ENCODE peak calls at places on chromosomes 12 and 14, in nine cellular contexts. One of them, this sample, is unnamed.

GRCh38 chr12:93191956-93192355 is 185.8 kb upstream of the NUDT4 start:
- DNase-seq in ovary: no peak
- DNase-seq in AG04450: no peak
- DNase-seq in activated CD8-positive, alpha-beta memory T cell treated with anti-CD3 and anti-CD28 coated beads, Interleukin-2, amount 50 U/mL, for 4 hours: no peak
- DNase-seq in GM12865: no peak
- DNase-seq in activated T-cell treated with anti-CD3 and anti-CD28 coated beads for 1 hour: no peak
- DNase-seq in stimulated activated CD4-positive, alpha-beta T cell treated with anti-CD3 and anti-CD28 coated beads, Interleukin-1b, Interleukin-23, amount 100 ng/mL, for 24 hours: no peak
- DNase-seq in upper lobe of right lung: no peak
- DNase-seq in CD8-positive, alpha-beta T cell: no peak
- DNase-seq in this sample: no peak

GRCh38 chr12:21992823-21993222 is 51.6 kb upstream of the ABCC9 start:
- DNase-seq in ovary: no peak
- DNase-seq in activated CD8-positive, alpha-beta memory T cell treated with anti-CD3 and anti-CD28 coated beads, Interleukin-2, amount 50 U/mL, for 4 hours: no peak
- DNase-seq in GM12865: peak
- DNase-seq in stimulated activated CD4-positive, alpha-beta T cell treated with anti-CD3 and anti-CD28 coated beads, Interleukin-1b, Interleukin-23, amount 100 ng/mL, for 24 hours: no peak
- DNase-seq in upper lobe of right lung: no peak
- DNase-seq in AG04450: no peak
- DNase-seq in CD8-positive, alpha-beta T cell: no peak
- DNase-seq in activated T-cell treated with anti-CD3 and anti-CD28 coated beads for 1 hour: no peak
- DNase-seq in this sample: no peak

GRCh38 chr14:79861111-79861510 is 350.2 kb downstream of the DIO2 start:
- DNase-seq in GM12865: no peak
- DNase-seq in activated T-cell treated with anti-CD3 and anti-CD28 coated beads for 1 hour: no peak
- DNase-seq in stimulated activated CD4-positive, alpha-beta T cell treated with anti-CD3 and anti-CD28 coated beads, Interleukin-1b, Interleukin-23, amount 100 ng/mL, for 24 hours: no peak
- DNase-seq in activated CD8-positive, alpha-beta memory T cell treated with anti-CD3 and anti-CD28 coated beads, Interleukin-2, amount 50 U/mL, for 4 hours: no peak
- DNase-seq in ovary: no peak
- DNase-seq in AG04450: no peak
- DNase-seq in CD8-positive, alpha-beta T cell: no peak
- DNase-seq in upper lobe of right lung: no peak
- DNase-seq in this sample: no peak

GRCh38 chr12:62717636-62718035 is 217.3 kb downstream of the PPM1H start:
- DNase-seq in activated CD8-positive, alpha-beta memory T cell treated with anti-CD3 and anti-CD28 coated beads, Interleukin-2, amount 50 U/mL, for 4 hours: no peak
- DNase-seq in activated T-cell treated with anti-CD3 and anti-CD28 coated beads for 1 hour: no peak
- DNase-seq in upper lobe of right lung: no peak
- DNase-seq in ovary: no peak
- DNase-seq in GM12865: no peak
- DNase-seq in AG04450: no peak
- DNase-seq in CD8-positive, alpha-beta T cell: no peak
- DNase-seq in stimulated activated CD4-positive, alpha-beta T cell treated with anti-CD3 and anti-CD28 coated beads, Interleukin-1b, Interleukin-23, amount 100 ng/mL, for 24 hours: no peak
- DNase-seq in this sample: no peak

GRCh38 chr14:77882098-77882497 is 82.2 kb downstream of the ADCK1 start:
- DNase-seq in stimulated activated CD4-positive, alpha-beta T cell treated with anti-CD3 and anti-CD28 coated beads, Interleukin-1b, Interleukin-23, amount 100 ng/mL, for 24 hours: no peak
- DNase-seq in activated CD8-positive, alpha-beta memory T cell treated with anti-CD3 and anti-CD28 coated beads, Interleukin-2, amount 50 U/mL, for 4 hours: no peak
- DNase-seq in activated T-cell treated with anti-CD3 and anti-CD28 coated beads for 1 hour: no peak
- DNase-seq in upper lobe of right lung: no peak
- DNase-seq in ovary: no peak
- DNase-seq in AG04450: no peak
- DNase-seq in CD8-positive, alpha-beta T cell: no peak
- DNase-seq in GM12865: no peak
- DNase-seq in this sample: no peak

GRCh38 chr12:96811083-96811482 is 96.0 kb upstream of the NEDD1 start:
- DNase-seq in GM12865: no peak
- DNase-seq in activated T-cell treated with anti-CD3 and anti-CD28 coated beads for 1 hour: no peak
- DNase-seq in upper lobe of right lung: no peak
- DNase-seq in ovary: no peak
- DNase-seq in AG04450: peak
- DNase-seq in CD8-positive, alpha-beta T cell: no peak
- DNase-seq in activated CD8-positive, alpha-beta memory T cell treated with anti-CD3 and anti-CD28 coated beads, Interleukin-2, amount 50 U/mL, for 4 hours: no peak
- DNase-seq in stimulated activated CD4-positive, alpha-beta T cell treated with anti-CD3 and anti-CD28 coated beads, Interleukin-1b, Interleukin-23, amount 100 ng/mL, for 24 hours: no peak
- DNase-seq in this sample: no peak

GRCh38 chr12:11986165-11986564 is 84.6 kb upstream of the BCL2L14 start:
- DNase-seq in GM12865: no peak
- DNase-seq in activated T-cell treated with anti-CD3 and anti-CD28 coated beads for 1 hour: no peak
- DNase-seq in stimulated activated CD4-positive, alpha-beta T cell treated with anti-CD3 and anti-CD28 coated beads, Interleukin-1b, Interleukin-23, amount 100 ng/mL, for 24 hours: no peak
- DNase-seq in CD8-positive, alpha-beta T cell: no peak
- DNase-seq in ovary: no peak
- DNase-seq in AG04450: no peak
- DNase-seq in activated CD8-positive, alpha-beta memory T cell treated with anti-CD3 and anti-CD28 coated beads, Interleukin-2, amount 50 U/mL, for 4 hours: no peak
- DNase-seq in upper lobe of right lung: no peak
- DNase-seq in this sample: no peak

GRCh38 chr12:29216797-29217583 is 67.9 kb downstream of the FAR2 start:
- DNase-seq in GM12865: no peak
- DNase-seq in activated T-cell treated with anti-CD3 and anti-CD28 coated beads for 1 hour: no peak
- DNase-seq in CD8-positive, alpha-beta T cell: no peak
- DNase-seq in ovary: no peak
- DNase-seq in upper lobe of right lung: no peak
- DNase-seq in AG04450: no peak
- DNase-seq in stimulated activated CD4-positive, alpha-beta T cell treated with anti-CD3 and anti-CD28 coated beads, Interleukin-1b, Interleukin-23, amount 100 ng/mL, for 24 hours: no peak
- DNase-seq in activated CD8-positive, alpha-beta memory T cell treated with anti-CD3 and anti-CD28 coated beads, Interleukin-2, amount 50 U/mL, for 4 hours: no peak
- DNase-seq in this sample: no peak

GRCh38 chr12:42698213-42698612 is 108.7 kb upstream of the PRICKLE1 start:
- DNase-seq in CD8-positive, alpha-beta T cell: no peak
- DNase-seq in GM12865: no peak
- DNase-seq in upper lobe of right lung: no peak
- DNase-seq in activated T-cell treated with anti-CD3 and anti-CD28 coated beads for 1 hour: no peak
- DNase-seq in ovary: no peak
- DNase-seq in activated CD8-positive, alpha-beta memory T cell treated with anti-CD3 and anti-CD28 coated beads, Interleukin-2, amount 50 U/mL, for 4 hours: no peak
- DNase-seq in stimulated activated CD4-positive, alpha-beta T cell treated with anti-CD3 and anti-CD28 coated beads, Interleukin-1b, Interleukin-23, amount 100 ng/mL, for 24 hours: no peak
- DNase-seq in AG04450: no peak
- DNase-seq in this sample: no peak

GRCh38 chr12:84643993-84644392 is 268.6 kb downstream of the SLC6A15 start:
- DNase-seq in ovary: no peak
- DNase-seq in stimulated activated CD4-positive, alpha-beta T cell treated with anti-CD3 and anti-CD28 coated beads, Interleukin-1b, Interleukin-23, amount 100 ng/mL, for 24 hours: no peak
- DNase-seq in CD8-positive, alpha-beta T cell: no peak
- DNase-seq in activated T-cell treated with anti-CD3 and anti-CD28 coated beads for 1 hour: no peak
- DNase-seq in GM12865: no peak
- DNase-seq in upper lobe of right lung: no peak
- DNase-seq in AG04450: no peak
- DNase-seq in activated CD8-positive, alpha-beta memory T cell treated with anti-CD3 and anti-CD28 coated beads, Interleukin-2, amount 50 U/mL, for 4 hours: no peak
- DNase-seq in this sample: no peak

GRCh38 chr12:22529281-22530060 is 14.9 kb downstream of the C2CD5 start:
- DNase-seq in activated CD8-positive, alpha-beta memory T cell treated with anti-CD3 and anti-CD28 coated beads, Interleukin-2, amount 50 U/mL, for 4 hours: no peak
- DNase-seq in activated T-cell treated with anti-CD3 and anti-CD28 coated beads for 1 hour: no peak
- DNase-seq in CD8-positive, alpha-beta T cell: no peak
- DNase-seq in stimulated activated CD4-positive, alpha-beta T cell treated with anti-CD3 and anti-CD28 coated beads, Interleukin-1b, Interleukin-23, amount 100 ng/mL, for 24 hours: no peak
- DNase-seq in GM12865: peak
- DNase-seq in AG04450: no peak
- DNase-seq in upper lobe of right lung: no peak
- DNase-seq in ovary: no peak
- DNase-seq in this sample: no peak

GRCh38 chr12:82688035-82688501 is 1.4 kb downstream of the TMTC2 start:
- DNase-seq in upper lobe of right lung: no peak
- DNase-seq in AG04450: no peak
- DNase-seq in activated CD8-positive, alpha-beta memory T cell treated with anti-CD3 and anti-CD28 coated beads, Interleukin-2, amount 50 U/mL, for 4 hours: no peak
- DNase-seq in ovary: no peak
- DNase-seq in stimulated activated CD4-positive, alpha-beta T cell treated with anti-CD3 and anti-CD28 coated beads, Interleukin-1b, Interleukin-23, amount 100 ng/mL, for 24 hours: no peak
- DNase-seq in activated T-cell treated with anti-CD3 and anti-CD28 coated beads for 1 hour: no peak
- DNase-seq in GM12865: peak
- DNase-seq in CD8-positive, alpha-beta T cell: no peak
- DNase-seq in this sample: no peak

GRCh38 chr14:92783813-92784431 is 10.2 kb upstream of the GOLGA5 start:
- DNase-seq in ovary: no peak
- DNase-seq in upper lobe of right lung: no peak
- DNase-seq in AG04450: peak
- DNase-seq in activated T-cell treated with anti-CD3 and anti-CD28 coated beads for 1 hour: no peak
- DNase-seq in activated CD8-positive, alpha-beta memory T cell treated with anti-CD3 and anti-CD28 coated beads, Interleukin-2, amount 50 U/mL, for 4 hours: no peak
- DNase-seq in stimulated activated CD4-positive, alpha-beta T cell treated with anti-CD3 and anti-CD28 coated beads, Interleukin-1b, Interleukin-23, amount 100 ng/mL, for 24 hours: no peak
- DNase-seq in GM12865: peak
- DNase-seq in CD8-positive, alpha-beta T cell: no peak
- DNase-seq in this sample: no peak

GRCh38 chr12:123105427-123105826 is 45.5 kb downstream of the PITPNM2 start:
- DNase-seq in AG04450: no peak
- DNase-seq in activated CD8-positive, alpha-beta memory T cell treated with anti-CD3 and anti-CD28 coated beads, Interleukin-2, amount 50 U/mL, for 4 hours: no peak
- DNase-seq in GM12865: no peak
- DNase-seq in CD8-positive, alpha-beta T cell: no peak
- DNase-seq in upper lobe of right lung: no peak
- DNase-seq in ovary: no peak
- DNase-seq in activated T-cell treated with anti-CD3 and anti-CD28 coated beads for 1 hour: no peak
- DNase-seq in stimulated activated CD4-positive, alpha-beta T cell treated with anti-CD3 and anti-CD28 coated beads, Interleukin-1b, Interleukin-23, amount 100 ng/mL, for 24 hours: no peak
- DNase-seq in this sample: no peak

GRCh38 chr12:31369712-31370521 is 44.0 kb upstream of the SINHCAF start:
- DNase-seq in stimulated activated CD4-positive, alpha-beta T cell treated with anti-CD3 and anti-CD28 coated beads, Interleukin-1b, Interleukin-23, amount 100 ng/mL, for 24 hours: no peak
- DNase-seq in activated T-cell treated with anti-CD3 and anti-CD28 coated beads for 1 hour: no peak
- DNase-seq in GM12865: no peak
- DNase-seq in CD8-positive, alpha-beta T cell: no peak
- DNase-seq in AG04450: no peak
- DNase-seq in ovary: peak
- DNase-seq in upper lobe of right lung: peak
- DNase-seq in activated CD8-positive, alpha-beta memory T cell treated with anti-CD3 and anti-CD28 coated beads, Interleukin-2, amount 50 U/mL, for 4 hours: no peak
- DNase-seq in this sample: no peak

GRCh38 chr12:124655317-124656213 is 88.2 kb upstream of the NCOR2 start:
- DNase-seq in activated T-cell treated with anti-CD3 and anti-CD28 coated beads for 1 hour: no peak
- DNase-seq in activated CD8-positive, alpha-beta memory T cell treated with anti-CD3 and anti-CD28 coated beads, Interleukin-2, amount 50 U/mL, for 4 hours: no peak
- DNase-seq in ovary: peak
- DNase-seq in GM12865: no peak
- DNase-seq in upper lobe of right lung: peak
- DNase-seq in AG04450: peak
- DNase-seq in CD8-positive, alpha-beta T cell: no peak
- DNase-seq in stimulated activated CD4-positive, alpha-beta T cell treated with anti-CD3 and anti-CD28 coated beads, Interleukin-1b, Interleukin-23, amount 100 ng/mL, for 24 hours: no peak
- DNase-seq in this sample: no peak

GRCh38 chr14:96062010-96062409 is 22.8 kb downstream of the C14orf132 start:
- DNase-seq in activated T-cell treated with anti-CD3 and anti-CD28 coated beads for 1 hour: no peak
- DNase-seq in upper lobe of right lung: no peak
- DNase-seq in AG04450: no peak
- DNase-seq in activated CD8-positive, alpha-beta memory T cell treated with anti-CD3 and anti-CD28 coated beads, Interleukin-2, amount 50 U/mL, for 4 hours: no peak
- DNase-seq in stimulated activated CD4-positive, alpha-beta T cell treated with anti-CD3 and anti-CD28 coated beads, Interleukin-1b, Interleukin-23, amount 100 ng/mL, for 24 hours: no peak
- DNase-seq in GM12865: no peak
- DNase-seq in CD8-positive, alpha-beta T cell: no peak
- DNase-seq in ovary: no peak
- DNase-seq in this sample: no peak

GRCh38 chr12:123942911-123943648 is 29.6 kb downstream of the CCDC92 start:
- DNase-seq in activated T-cell treated with anti-CD3 and anti-CD28 coated beads for 1 hour: no peak
- DNase-seq in upper lobe of right lung: no peak
- DNase-seq in GM12865: no peak
- DNase-seq in ovary: no peak
- DNase-seq in activated CD8-positive, alpha-beta memory T cell treated with anti-CD3 and anti-CD28 coated beads, Interleukin-2, amount 50 U/mL, for 4 hours: no peak
- DNase-seq in AG04450: no peak
- DNase-seq in CD8-positive, alpha-beta T cell: no peak
- DNase-seq in stimulated activated CD4-positive, alpha-beta T cell treated with anti-CD3 and anti-CD28 coated beads, Interleukin-1b, Interleukin-23, amount 100 ng/mL, for 24 hours: no peak
- DNase-seq in this sample: peak

GRCh38 chr14:38210587-38211257 is 3.0 kb downstream of the SSTR1 start:
- DNase-seq in ovary: no peak
- DNase-seq in GM12865: no peak
- DNase-seq in upper lobe of right lung: peak
- DNase-seq in stimulated activated CD4-positive, alpha-beta T cell treated with anti-CD3 and anti-CD28 coated beads, Interleukin-1b, Interleukin-23, amount 100 ng/mL, for 24 hours: no peak
- DNase-seq in AG04450: no peak
- DNase-seq in CD8-positive, alpha-beta T cell: no peak
- DNase-seq in activated CD8-positive, alpha-beta memory T cell treated with anti-CD3 and anti-CD28 coated beads, Interleukin-2, amount 50 U/mL, for 4 hours: no peak
- DNase-seq in activated T-cell treated with anti-CD3 and anti-CD28 coated beads for 1 hour: no peak
- DNase-seq in this sample: peak

GRCh38 chr12:3261782-3262359 is 184.7 kb downstream of the TSPAN9 start:
- DNase-seq in stimulated activated CD4-positive, alpha-beta T cell treated with anti-CD3 and anti-CD28 coated beads, Interleukin-1b, Interleukin-23, amount 100 ng/mL, for 24 hours: no peak
- DNase-seq in AG04450: no peak
- DNase-seq in activated CD8-positive, alpha-beta memory T cell treated with anti-CD3 and anti-CD28 coated beads, Interleukin-2, amount 50 U/mL, for 4 hours: no peak
- DNase-seq in CD8-positive, alpha-beta T cell: no peak
- DNase-seq in GM12865: no peak
- DNase-seq in activated T-cell treated with anti-CD3 and anti-CD28 coated beads for 1 hour: no peak
- DNase-seq in ovary: no peak
- DNase-seq in upper lobe of right lung: no peak
- DNase-seq in this sample: no peak

GRCh38 chr14:35212471-35213142 is 79.6 kb upstream of the PSMA6 start:
- DNase-seq in ovary: no peak
- DNase-seq in activated CD8-positive, alpha-beta memory T cell treated with anti-CD3 and anti-CD28 coated beads, Interleukin-2, amount 50 U/mL, for 4 hours: no peak
- DNase-seq in activated T-cell treated with anti-CD3 and anti-CD28 coated beads for 1 hour: no peak
- DNase-seq in GM12865: no peak
- DNase-seq in stimulated activated CD4-positive, alpha-beta T cell treated with anti-CD3 and anti-CD28 coated beads, Interleukin-1b, Interleukin-23, amount 100 ng/mL, for 24 hours: no peak
- DNase-seq in upper lobe of right lung: no peak
- DNase-seq in AG04450: no peak
- DNase-seq in CD8-positive, alpha-beta T cell: no peak
- DNase-seq in this sample: no peak

GRCh38 chr14:97166497-97166896 is 369.3 kb downstream of the VRK1 start:
- DNase-seq in stimulated activated CD4-positive, alpha-beta T cell treated with anti-CD3 and anti-CD28 coated beads, Interleukin-1b, Interleukin-23, amount 100 ng/mL, for 24 hours: no peak
- DNase-seq in activated T-cell treated with anti-CD3 and anti-CD28 coated beads for 1 hour: no peak
- DNase-seq in ovary: no peak
- DNase-seq in activated CD8-positive, alpha-beta memory T cell treated with anti-CD3 and anti-CD28 coated beads, Interleukin-2, amount 50 U/mL, for 4 hours: no peak
- DNase-seq in GM12865: peak
- DNase-seq in upper lobe of right lung: no peak
- DNase-seq in AG04450: no peak
- DNase-seq in CD8-positive, alpha-beta T cell: no peak
- DNase-seq in this sample: no peak

GRCh38 chr12:32743264-32743663 is 12.4 kb downstream of the YARS2 start:
- DNase-seq in ovary: no peak
- DNase-seq in stimulated activated CD4-positive, alpha-beta T cell treated with anti-CD3 and anti-CD28 coated beads, Interleukin-1b, Interleukin-23, amount 100 ng/mL, for 24 hours: no peak
- DNase-seq in activated CD8-positive, alpha-beta memory T cell treated with anti-CD3 and anti-CD28 coated beads, Interleukin-2, amount 50 U/mL, for 4 hours: no peak
- DNase-seq in upper lobe of right lung: no peak
- DNase-seq in GM12865: no peak
- DNase-seq in CD8-positive, alpha-beta T cell: no peak
- DNase-seq in activated T-cell treated with anti-CD3 and anti-CD28 coated beads for 1 hour: no peak
- DNase-seq in AG04450: no peak
- DNase-seq in this sample: no peak

GRCh38 chr14:101364503-101365328 is 196.6 kb upstream of the DIO3 start:
- DNase-seq in activated CD8-positive, alpha-beta memory T cell treated with anti-CD3 and anti-CD28 coated beads, Interleukin-2, amount 50 U/mL, for 4 hours: no peak
- DNase-seq in upper lobe of right lung: no peak
- DNase-seq in GM12865: no peak
- DNase-seq in activated T-cell treated with anti-CD3 and anti-CD28 coated beads for 1 hour: no peak
- DNase-seq in CD8-positive, alpha-beta T cell: no peak
- DNase-seq in stimulated activated CD4-positive, alpha-beta T cell treated with anti-CD3 and anti-CD28 coated beads, Interleukin-1b, Interleukin-23, amount 100 ng/mL, for 24 hours: no peak
- DNase-seq in ovary: peak
- DNase-seq in AG04450: no peak
- DNase-seq in this sample: peak

GRCh38 chr12:69284131-69284530 is 44.8 kb downstream of the CPSF6 start:
- DNase-seq in stimulated activated CD4-positive, alpha-beta T cell treated with anti-CD3 and anti-CD28 coated beads, Interleukin-1b, Interleukin-23, amount 100 ng/mL, for 24 hours: no peak
- DNase-seq in CD8-positive, alpha-beta T cell: no peak
- DNase-seq in upper lobe of right lung: peak
- DNase-seq in activated CD8-positive, alpha-beta memory T cell treated with anti-CD3 and anti-CD28 coated beads, Interleukin-2, amount 50 U/mL, for 4 hours: peak
- DNase-seq in GM12865: no peak
- DNase-seq in activated T-cell treated with anti-CD3 and anti-CD28 coated beads for 1 hour: no peak
- DNase-seq in ovary: peak
- DNase-seq in AG04450: peak
- DNase-seq in this sample: peak

GRCh38 chr12:128078311-128078851 is 188.6 kb upstream of the TMEM132C start:
- DNase-seq in stimulated activated CD4-positive, alpha-beta T cell treated with anti-CD3 and anti-CD28 coated beads, Interleukin-1b, Interleukin-23, amount 100 ng/mL, for 24 hours: no peak
- DNase-seq in upper lobe of right lung: no peak
- DNase-seq in activated CD8-positive, alpha-beta memory T cell treated with anti-CD3 and anti-CD28 coated beads, Interleukin-2, amount 50 U/mL, for 4 hours: no peak
- DNase-seq in AG04450: no peak
- DNase-seq in GM12865: no peak
- DNase-seq in CD8-positive, alpha-beta T cell: no peak
- DNase-seq in ovary: no peak
- DNase-seq in activated T-cell treated with anti-CD3 and anti-CD28 coated beads for 1 hour: no peak
- DNase-seq in this sample: no peak

GRCh38 chr12:99455350-99456037 is 192.1 kb upstream of the GARIN6 start:
- DNase-seq in activated T-cell treated with anti-CD3 and anti-CD28 coated beads for 1 hour: no peak
- DNase-seq in CD8-positive, alpha-beta T cell: no peak
- DNase-seq in stimulated activated CD4-positive, alpha-beta T cell treated with anti-CD3 and anti-CD28 coated beads, Interleukin-1b, Interleukin-23, amount 100 ng/mL, for 24 hours: no peak
- DNase-seq in ovary: no peak
- DNase-seq in upper lobe of right lung: no peak
- DNase-seq in AG04450: no peak
- DNase-seq in activated CD8-positive, alpha-beta memory T cell treated with anti-CD3 and anti-CD28 coated beads, Interleukin-2, amount 50 U/mL, for 4 hours: no peak
- DNase-seq in GM12865: no peak
- DNase-seq in this sample: no peak

GRCh38 chr12:7013101-7013500 is 5.2 kb downstream of the LPCAT3 start:
- DNase-seq in activated T-cell treated with anti-CD3 and anti-CD28 coated beads for 1 hour: no peak
- DNase-seq in upper lobe of right lung: no peak
- DNase-seq in ovary: no peak
- DNase-seq in CD8-positive, alpha-beta T cell: no peak
- DNase-seq in stimulated activated CD4-positive, alpha-beta T cell treated with anti-CD3 and anti-CD28 coated beads, Interleukin-1b, Interleukin-23, amount 100 ng/mL, for 24 hours: no peak
- DNase-seq in AG04450: no peak
- DNase-seq in GM12865: no peak
- DNase-seq in activated CD8-positive, alpha-beta memory T cell treated with anti-CD3 and anti-CD28 coated beads, Interleukin-2, amount 50 U/mL, for 4 hours: no peak
- DNase-seq in this sample: no peak

GRCh38 chr12:89210277-89210676 is 142.0 kb downstream of the DUSP6 start:
- DNase-seq in stimulated activated CD4-positive, alpha-beta T cell treated with anti-CD3 and anti-CD28 coated beads, Interleukin-1b, Interleukin-23, amount 100 ng/mL, for 24 hours: no peak
- DNase-seq in GM12865: peak
- DNase-seq in ovary: no peak
- DNase-seq in upper lobe of right lung: no peak
- DNase-seq in activated CD8-positive, alpha-beta memory T cell treated with anti-CD3 and anti-CD28 coated beads, Interleukin-2, amount 50 U/mL, for 4 hours: no peak
- DNase-seq in activated T-cell treated with anti-CD3 and anti-CD28 coated beads for 1 hour: no peak
- DNase-seq in AG04450: no peak
- DNase-seq in CD8-positive, alpha-beta T cell: no peak
- DNase-seq in this sample: no peak

GRCh38 chr12:8011331-8011730 is 21.2 kb upstream of the FOXJ2 start:
- DNase-seq in CD8-positive, alpha-beta T cell: no peak
- DNase-seq in stimulated activated CD4-positive, alpha-beta T cell treated with anti-CD3 and anti-CD28 coated beads, Interleukin-1b, Interleukin-23, amount 100 ng/mL, for 24 hours: no peak
- DNase-seq in activated CD8-positive, alpha-beta memory T cell treated with anti-CD3 and anti-CD28 coated beads, Interleukin-2, amount 50 U/mL, for 4 hours: no peak
- DNase-seq in upper lobe of right lung: no peak
- DNase-seq in GM12865: no peak
- DNase-seq in activated T-cell treated with anti-CD3 and anti-CD28 coated beads for 1 hour: no peak
- DNase-seq in AG04450: no peak
- DNase-seq in ovary: no peak
- DNase-seq in this sample: no peak

GRCh38 chr14:104150201-104151027 is 12.0 kb downstream of the KIF26A start:
- DNase-seq in CD8-positive, alpha-beta T cell: no peak
- DNase-seq in upper lobe of right lung: no peak
- DNase-seq in ovary: no peak
- DNase-seq in activated T-cell treated with anti-CD3 and anti-CD28 coated beads for 1 hour: no peak
- DNase-seq in activated CD8-positive, alpha-beta memory T cell treated with anti-CD3 and anti-CD28 coated beads, Interleukin-2, amount 50 U/mL, for 4 hours: no peak
- DNase-seq in GM12865: peak
- DNase-seq in stimulated activated CD4-positive, alpha-beta T cell treated with anti-CD3 and anti-CD28 coated beads, Interleukin-1b, Interleukin-23, amount 100 ng/mL, for 24 hours: no peak
- DNase-seq in AG04450: no peak
- DNase-seq in this sample: peak